ENCODE peak calls at places on chromosomes 11 and 22, in seven cellular contexts. S, U, H, J, R, G and L are unnamed samples.

GRCh38 chr11:2816941-2817421 is 68.6 kb downstream of the CDKN1C start:
- DNase-seq in H (no peak), U (peak), R (peak), J (peak), S (no peak), G (peak), L (no peak)

GRCh38 chr11:3859373-3859881 is 4.0 kb downstream of the STIM1 start:
- DNase-seq in H (no peak), S (no peak), G (no peak), J (no peak), U (no peak), R (no peak), L (peak)

GRCh38 chr11:44631831-44632230 is 66.4 kb downstream of the CD82 start:
- DNase-seq in G (peak), H (no peak), S (no peak), J (no peak), U (no peak), R (peak), L (no peak)

GRCh38 chr11:76589945-76590630 is 80.5 kb downstream of the LRRC32 start:
- DNase-seq in R (no peak), H (no peak), U (no peak), S (no peak), G (no peak), J (no peak), L (no peak)

GRCh38 chr11:117523680-117524079 is 196.0 kb downstream of the CEP164 start:
- DNase-seq in U (no peak), S (peak), J (peak), H (peak), R (peak), G (no peak), L (no peak)

GRCh38 chr11:72629266-72629665 is 45.0 kb downstream of the PDE2A start:
- DNase-seq in R (peak), J (no peak), H (no peak), U (no peak), S (no peak), G (no peak), L (no peak)

GRCh38 chr11:29005401-29005980 is 897.3 kb downstream of the METTL15 start:
- DNase-seq in H (no peak), J (no peak), U (no peak), R (no peak), S (no peak), G (no peak), L (peak)

GRCh38 chr11:126746443-126746842 is 254.1 kb downstream of the KIRREL3 start:
- DNase-seq in U (no peak), H (no peak), S (no peak), J (no peak), R (no peak), G (no peak), L (no peak)

GRCh38 chr11:79973701-79974626 is 533.1 kb upstream of the TENM4 start:
- DNase-seq in R (peak), S (no peak), J (peak), H (peak), U (no peak), G (no peak), L (no peak)

GRCh38 chr11:7314811-7315604 is 63.3 kb downstream of the SYT9 start:
- DNase-seq in H (no peak), J (no peak), S (no peak), U (no peak), R (no peak), G (no peak), L (no peak)

GRCh38 chr11:61092908-61093763 is 9.2 kb upstream of the CD5 start:
- DNase-seq in G (no peak), S (no peak), J (no peak), H (no peak), U (no peak), R (no peak), L (no peak)

GRCh38 chr22:32827061-32827602 is 25.6 kb downstream of the TIMP3 start:
- DNase-seq in J (no peak), S (no peak), H (no peak), U (no peak), R (no peak), G (no peak), L (no peak)

GRCh38 chr11:79174045-79175008 is 266.5 kb downstream of the TENM4 start:
- DNase-seq in S (no peak), G (no peak), R (no peak), H (peak), U (no peak), J (no peak), L (no peak)

GRCh38 chr11:70517996-70518907 is 119.9 kb downstream of the CTTN start:
- DNase-seq in H (peak), S (no peak), U (no peak), J (peak), G (peak), R (peak), L (no peak)

GRCh38 chr11:111729441-111729840 is 36.7 kb downstream of the PPP2R1B start:
- DNase-seq in S (no peak), J (no peak), R (no peak), G (no peak), U (no peak), H (no peak), L (no peak)

GRCh38 chr11:11965656-11966353 is 42.6 kb downstream of the DKK3 start:
- DNase-seq in H (no peak), S (no peak), G (no peak), U (no peak), J (no peak), R (no peak), L (no peak)

GRCh38 chr11:18019650-18020049 is 6.8 kb upstream of the SERGEF start:
- DNase-seq in S (no peak), U (no peak), G (no peak), R (no peak), H (no peak), J (no peak), L (no peak)

GRCh38 chr22:45888221-45889092 is 88.5 kb downstream of the WNT7B start:
- DNase-seq in H (no peak), R (no peak), J (no peak), U (no peak), G (peak), S (no peak), L (no peak)

GRCh38 chr22:21632931-21633330 is 371 bp downstream of the CCDC116 start:
- DNase-seq in U (no peak), H (no peak), R (no peak), S (no peak), G (no peak), J (no peak), L (no peak)

GRCh38 chr11:69485337-69486041 is 4.0 kb downstream of the LINC01488 start:
- DNase-seq in J (no peak), U (no peak), G (peak), R (no peak), S (no peak), H (no peak), L (no peak)

GRCh38 chr11:30346068-30346688 is 23.3 kb downstream of the ARL14EP start:
- DNase-seq in R (peak), U (peak), G (no peak), S (no peak), J (peak), H (peak), L (peak)

GRCh38 chr11:72613977-72614376 is 60.2 kb downstream of the PDE2A start:
- DNase-seq in H (no peak), J (no peak), S (no peak), G (peak), R (no peak), U (no peak), L (peak)

GRCh38 chr11:36421546-36422155 is 88.4 kb downstream of the TRAF6 start:
- DNase-seq in J (no peak), S (no peak), G (no peak), U (no peak), H (no peak), R (peak), L (no peak)

GRCh38 chr11:25891960-25892359 is 440.0 kb upstream of the ANO3 start:
- DNase-seq in R (no peak), S (no peak), G (no peak), H (no peak), U (no peak), J (no peak), L (no peak)

GRCh38 chr11:70122490-70123198 is 44.5 kb downstream of the ANO1 start:
- DNase-seq in G (no peak), J (no peak), R (no peak), U (no peak), H (no peak), S (no peak), L (no peak)

GRCh38 chr11:111644922-111645321 is 42.7 kb downstream of the SIK2 start:
- DNase-seq in S (no peak), J (no peak), U (no peak), R (no peak), H (no peak), G (no peak), L (no peak)

GRCh38 chr11:10607462-10607861 is 39.0 kb upstream of the LYVE1 start:
- DNase-seq in R (no peak), J (no peak), S (no peak), U (no peak), G (no peak), H (no peak), L (no peak)

GRCh38 chr11:1943576-1943975 is 3.6 kb upstream of the MRPL23 start:
- DNase-seq in J (no peak), U (no peak), R (no peak), H (no peak), S (no peak), G (peak), L (no peak)

GRCh38 chr11:86748296-86748695 is 52.0 kb upstream of the PRSS23 start:
- DNase-seq in J (peak), H (no peak), U (no peak), R (peak), S (no peak), G (no peak), L (no peak)

GRCh38 chr11:35781342-35782171 is 119.0 kb downstream of the TRIM44 start:
- DNase-seq in G (no peak), R (peak), H (peak), J (peak), S (no peak), U (peak), L (no peak)

GRCh38 chr22:47135338-47135737 is 372.9 kb downstream of the TBC1D22A start:
- DNase-seq in R (no peak), S (no peak), G (no peak), J (no peak), H (no peak), U (no peak), L (no peak)

GRCh38 chr11:9771126-9771624 is 107.3 kb downstream of the SWAP70 start:
- DNase-seq in S (no peak), H (no peak), G (no peak), J (no peak), R (no peak), U (no peak), L (no peak)

GRCh38 chr11:115626414-115626813 is 122.2 kb upstream of the CADM1 start:
- DNase-seq in R (no peak), U (no peak), G (no peak), J (no peak), S (no peak), H (no peak), L (no peak)

GRCh38 chr22:49100764-49101163 is 726.9 kb downstream of the BRD1 start:
- DNase-seq in G (peak), R (no peak), J (no peak), S (no peak), H (no peak), U (no peak), L (no peak)

GRCh38 chr11:110892741-110893285 is 180.6 kb upstream of the ARHGAP20 start:
- DNase-seq in G (no peak), U (no peak), R (no peak), S (no peak), H (no peak), J (no peak), L (no peak)

GRCh38 chr11:72588656-72589410 is 85.4 kb downstream of the PDE2A start:
- DNase-seq in U (no peak), S (no peak), R (no peak), G (no peak), J (no peak), H (no peak), L (no peak)

GRCh38 chr11:58567889-58568512 is 7.7 kb downstream of the LPXN start:
- DNase-seq in R (peak), S (no peak), G (no peak), U (no peak), J (peak), H (peak), L (peak)